ENCODE peak calls at places on chromosomes 6 and 20, in six cellular contexts. Y is CD4-positive, CD25-positive, alpha-beta regulatory T cell; X is thoracic aorta; P is esophagus squamous epithelium; O is SK-N-SH; F is psoas muscle. B is an unnamed sample. For H3K36me3, the result is how much of the 10 kb centered on the place peaks cover.

GRCh38 chr6:99591673-99592364 is 14.8 kb upstream of the PRDM13 start:
- DNase-seq in X (no peak), F (no peak), P (no peak), O (no peak), Y (no peak), B (no peak)

GRCh38 chr20:63568170-63568981 is 5.7 kb downstream of the HELZ2 start:
- DNase-seq in X (no peak), Y (no peak), F (no peak), O (no peak), P (no peak), B (no peak)

GRCh38 chr6:134253681-134254080 is 64.2 kb downstream of the SGK1 start:
- DNase-seq in P (no peak), F (no peak), Y (no peak), X (no peak), O (peak), B (no peak)

GRCh38 chr6:43183441-43183840 is 1.4 kb downstream of the CUL9 start:
- DNase-seq in F (no peak), O (no peak), P (no peak), X (no peak), Y (no peak), B (no peak)

GRCh38 chr6:111805511-111806181 is 67.6 kb downstream of the FYN start:
- DNase-seq in O (no peak), Y (peak), X (no peak), F (no peak), P (no peak), B (no peak)

GRCh38 chr6:116450185-116450710 is 10.9 kb upstream of the CALHM6 start:
- DNase-seq in X (no peak), O (no peak), F (no peak), Y (no peak), P (no peak), B (no peak)

GRCh38 chr6:155528982-155529453 is 73.4 kb upstream of the NOX3 start:
- DNase-seq in O (no peak), Y (no peak), P (no peak), F (no peak), X (peak), B (no peak)

GRCh38 chr6:151763938-151764680 is 43.4 kb upstream of the ESR1 start:
- DNase-seq in F (peak), Y (no peak), X (peak), P (no peak), O (peak), B (peak)

GRCh38 chr6:26296857-26297648 is 67.9 kb upstream of the BTN3A2 start:
- DNase-seq in P (no peak), O (no peak), F (no peak), X (no peak), Y (no peak), B (no peak)

GRCh38 chr20:62358728-62359490 is 8.2 kb downstream of the LAMA5 start:
- DNase-seq in O (no peak), F (no peak), Y (no peak), P (no peak), X (no peak), B (peak)

GRCh38 chr20:11332376-11332775 is 585.3 kb upstream of the BTBD3 start:
- DNase-seq in O (no peak), F (no peak), P (no peak), Y (no peak), X (no peak), B (no peak)

GRCh38 chr6:150600302-150601017 is 775 bp downstream of the PLEKHG1 start:
- DNase-seq in Y (peak), X (peak), P (peak), O (peak), F (peak), B (peak)

GRCh38 chr6:135938588-135939215 is 87.2 kb downstream of the PDE7B start:
- DNase-seq in P (no peak), F (peak), Y (no peak), X (no peak), O (peak), B (no peak)

GRCh38 chr6:29974901-29975560 is 32.7 kb downstream of the HLA-A start:
- DNase-seq in Y (no peak), P (no peak), X (no peak), F (no peak), O (no peak), B (peak)

GRCh38 chr6:29976253-29976587 is 33.9 kb downstream of the HLA-A start:
- DNase-seq in P (no peak), O (no peak), F (no peak), Y (no peak), X (no peak), B (no peak)

GRCh38 chr6:29977425-29977727 is 35.0 kb downstream of the HLA-A start:
- DNase-seq in O (no peak), X (no peak), F (no peak), Y (no peak), P (no peak), B (no peak)

GRCh38 chr6:29976588-29977424 is 34.5 kb downstream of the HLA-A start:
- DNase-seq in O (peak), F (peak), Y (peak), P (no peak), X (peak), B (peak)

DNA sequence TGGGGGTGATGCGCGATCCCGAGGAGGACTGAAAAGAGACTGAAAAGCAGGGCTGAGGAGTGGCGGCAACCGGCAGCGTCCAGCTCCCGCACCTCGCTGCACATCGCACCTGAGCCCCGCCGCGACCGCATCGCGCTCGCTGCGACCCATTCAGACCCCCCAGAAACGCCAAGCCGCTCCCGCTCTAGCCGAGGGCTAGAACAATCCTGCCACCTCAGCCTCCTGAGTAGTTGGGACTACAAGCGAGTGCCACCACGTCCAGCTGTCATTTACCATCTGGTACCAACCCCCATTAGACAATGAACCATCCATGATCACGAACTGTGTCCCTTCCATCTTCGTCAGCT is 33.2 kb downstream of the HLA-A start:
- DNase-seq in F (no peak), X (no peak), P (no peak), Y (no peak), O (no peak), B (no peak)
- H3K4me3 ChIP-seq in F (peak), X (peak), P (peak), Y (no peak), O (no peak), B (peak)

GRCh38 chr6:158783851-158784250 is 35.3 kb downstream of the EZR start:
- DNase-seq in Y (no peak), O (no peak), X (no peak), F (no peak), P (no peak), B (no peak)

GRCh38 chr6:158783167-158783450 is 36.1 kb downstream of the EZR start:
- DNase-seq in X (no peak), Y (no peak), P (no peak), F (no peak), O (no peak), B (no peak)

GRCh38 chr6:158782432-158783166 is 36.6 kb downstream of the EZR start:
- DNase-seq in X (no peak), P (no peak), O (no peak), F (no peak), Y (no peak), B (no peak)

GRCh38 chr6:158785036-158785435 is 34.1 kb downstream of the EZR start:
- DNase-seq in Y (no peak), F (no peak), O (no peak), X (no peak), P (no peak), B (no peak)

DNA sequence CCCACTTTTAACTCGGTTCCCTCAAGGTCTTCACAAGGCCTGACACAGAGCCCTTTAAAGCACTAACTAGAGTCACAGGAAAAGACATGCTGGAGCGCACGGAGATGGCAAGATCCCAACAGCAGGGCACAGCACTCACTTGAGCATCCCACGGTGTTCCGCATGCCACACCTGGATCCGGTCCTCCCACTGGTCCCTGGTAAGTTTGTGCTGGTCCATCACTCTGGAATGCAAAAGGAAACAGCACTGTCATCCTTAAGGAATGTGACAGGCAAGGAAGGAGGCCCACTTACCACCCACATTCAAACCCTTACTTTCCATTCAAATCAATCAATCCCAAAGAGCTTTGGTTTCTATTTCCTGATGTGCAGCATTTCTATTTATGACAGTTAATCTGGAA is 34.7 kb downstream of the EZR start:
- DNase-seq in O (no peak), P (no peak), X (no peak), F (no peak), Y (no peak), B (no peak)
- H3K36me3 ChIP-seq in O (under half), P (half or more), X (half or more), F (under half), Y (half or more), B (half or more)

GRCh38 chr6:73579389-73579788 is 58.6 kb upstream of the EEF1A1 start:
- DNase-seq in Y (no peak), X (no peak), P (no peak), F (peak), O (no peak), B (no peak)
- H3K4me3 ChIP-seq in Y (no peak), X (peak), P (no peak), F (no peak), O (no peak), B (no peak)

DNA sequence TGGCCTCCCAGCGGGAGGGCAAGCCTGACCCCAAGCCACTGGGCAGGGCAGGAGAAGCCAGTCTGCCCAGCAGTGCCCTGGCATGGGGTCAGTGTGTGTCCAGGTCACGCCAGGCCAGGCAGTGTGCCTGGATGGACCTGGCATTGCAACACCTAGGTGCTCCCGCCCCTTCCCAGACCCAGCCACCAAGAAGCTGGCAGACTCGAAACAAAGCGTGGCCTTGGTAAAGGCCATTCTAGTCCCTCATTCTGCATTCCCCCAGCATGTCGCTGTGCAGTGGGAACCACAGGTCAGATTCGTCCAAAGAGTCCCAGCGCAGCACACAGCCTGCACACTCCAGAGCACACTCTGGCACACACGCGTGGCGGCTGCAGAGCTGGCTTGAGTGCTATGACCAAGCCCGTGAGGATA is 19.3 kb upstream of the APMAP start:
- DNase-seq in O (no peak), F (peak), P (no peak), Y (no peak), X (no peak), B (no peak)
- H3K36me3 ChIP-seq in O (under half), F (under half), P (under half), Y (half or more), X (half or more), B (under half)

DNA sequence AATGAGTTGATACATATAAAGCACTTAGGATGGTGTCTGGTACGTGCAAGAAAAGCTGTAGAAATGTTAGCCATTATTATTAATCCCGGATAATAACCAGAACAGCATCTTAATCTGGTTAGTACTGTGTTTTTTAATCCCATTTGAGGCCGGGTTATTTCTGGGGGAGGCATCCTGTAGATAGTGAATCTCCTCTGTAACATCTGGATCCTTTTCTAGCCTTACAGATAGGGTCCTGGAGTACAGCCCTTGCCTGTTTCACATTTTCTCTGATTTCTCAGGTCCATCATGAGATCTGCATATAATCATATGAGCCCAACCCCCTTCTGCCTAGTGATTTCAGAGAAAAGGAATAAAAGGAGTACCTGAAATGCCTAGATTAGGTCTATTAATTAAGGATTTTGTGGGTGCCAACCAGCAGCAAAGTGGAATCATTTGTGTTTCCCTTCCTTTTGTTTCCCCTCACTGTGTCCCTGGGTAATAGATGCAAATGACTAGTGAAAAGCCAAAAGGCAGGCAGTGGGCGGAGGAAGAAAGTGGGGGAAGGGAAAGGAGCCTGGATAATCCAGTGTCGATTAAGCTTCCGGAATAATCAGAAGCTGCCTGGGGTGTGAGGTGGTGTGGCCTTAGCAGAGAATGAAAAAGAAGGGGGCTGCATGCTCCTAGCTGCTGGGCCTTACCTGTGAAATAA is 88.9 kb downstream of the SOBP start:
- DNase-seq in P (no peak), X (no peak), Y (no peak), O (peak), F (no peak), B (peak)
- H3K4me3 ChIP-seq in P (no peak), X (no peak), Y (no peak), O (no peak), F (no peak), B (no peak)

DNA sequence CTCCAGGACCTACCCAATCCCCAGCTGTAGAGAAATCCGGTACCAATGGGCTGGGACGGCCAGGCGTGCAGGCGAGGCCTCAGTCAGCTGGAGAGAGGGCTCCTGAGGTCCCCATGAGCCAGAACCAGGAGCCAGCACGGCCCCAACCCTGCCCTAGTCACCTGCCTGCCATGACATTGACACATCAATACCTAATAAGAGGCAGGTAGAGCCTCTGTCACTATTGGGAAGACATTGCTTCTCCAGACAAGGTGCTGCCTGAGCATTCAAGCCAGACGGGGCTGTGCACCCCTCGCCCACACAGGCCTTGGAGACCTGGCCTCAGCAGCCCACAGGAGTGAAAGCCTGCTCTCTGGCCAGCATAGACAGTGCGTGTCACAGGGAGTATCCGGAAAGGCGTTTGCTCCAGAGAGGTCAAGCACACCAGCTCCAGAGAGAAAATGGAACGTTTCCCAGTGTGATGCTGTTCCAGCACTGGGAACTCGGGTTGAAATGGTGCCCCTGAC is 3.5 kb downstream of the DLL1 start:
- DNase-seq in P (no peak), Y (no peak), F (no peak), O (no peak), X (no peak), B (no peak)
- H3K36me3 ChIP-seq in P (under half), Y (under half), F (under half), O (under half), X (under half), B (under half)

GRCh38 chr20:45087814-45088213 is 13.1 kb downstream of the KCNS1 start:
- DNase-seq in P (no peak), Y (no peak), O (no peak), F (no peak), X (no peak), B (no peak)
- H3K4me3 ChIP-seq in P (no peak), Y (no peak), O (no peak), F (no peak), X (no peak), B (no peak)

GRCh38 chr6:89723046-89723445 is 84.5 kb upstream of the LYRM2 start:
- DNase-seq in Y (no peak), X (no peak), O (no peak), P (no peak), F (no peak), B (no peak)
- H3K36me3 ChIP-seq in Y (half or more), X (under half), O (under half), P (under half), F (under half), B (half or more)

DNA sequence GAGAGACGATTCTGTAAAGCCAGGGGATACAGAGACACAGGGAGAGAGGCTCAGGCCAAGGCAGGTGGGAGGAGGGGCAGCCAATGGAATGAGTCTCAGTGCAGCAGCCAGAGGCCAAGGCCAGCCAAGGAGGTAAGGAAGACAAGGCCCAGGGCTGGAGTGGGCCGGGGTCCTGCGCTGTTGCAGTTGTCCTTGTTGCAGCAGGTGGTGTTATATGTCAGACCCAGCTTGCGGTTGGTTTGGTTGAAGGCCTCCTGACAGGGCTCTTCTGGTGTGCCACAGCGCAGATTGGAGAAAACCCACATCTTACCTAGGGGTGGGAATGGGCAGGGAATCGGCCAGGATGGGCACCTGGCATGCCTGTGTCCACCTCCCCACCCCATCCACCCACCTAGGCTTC is 2.5 kb downstream of the LY6G6C start:
- DNase-seq in F (no peak), P (no peak), O (no peak), X (no peak), Y (no peak), B (peak)
- H3K4me3 ChIP-seq in F (no peak), P (no peak), O (no peak), X (no peak), Y (no peak), B (no peak)

GRCh38 chr20:32215147-32215546 is 7.5 kb downstream of the POFUT1 start:
- DNase-seq in F (no peak), X (no peak), P (no peak), O (no peak), Y (no peak), B (no peak)

GRCh38 chr20:32215729-32216128 is 8.0 kb downstream of the POFUT1 start:
- DNase-seq in F (no peak), O (no peak), X (no peak), Y (no peak), P (no peak), B (no peak)

GRCh38 chr20:32210206-32210605 is 2.5 kb downstream of the POFUT1 start:
- DNase-seq in Y (no peak), O (no peak), P (no peak), F (no peak), X (no peak), B (no peak)

GRCh38 chr20:32216396-32217142 is 8.9 kb downstream of the POFUT1 start:
- DNase-seq in Y (no peak), F (no peak), X (no peak), P (no peak), O (no peak), B (no peak)

GRCh38 chr20:32213870-32214269 is 6.2 kb downstream of the POFUT1 start:
- DNase-seq in O (no peak), X (no peak), Y (no peak), P (no peak), F (no peak), B (no peak)
- H3K36me3 ChIP-seq in O (under half), X (under half), Y (half or more), P (under half), F (under half), B (under half)